ENCODE peak calls at places on chromosome 21, in four cellular contexts. H, J, P and F are unnamed samples.

GRCh38 chr21:21367583-21367982 is 369.4 kb downstream of the NCAM2 start:
- ATAC-seq in H (no peak), J (no peak), P (no peak), F (no peak)

GRCh38 chr21:41601573-41602371 is 93.8 kb upstream of the TMPRSS2 start:
- ATAC-seq in H (no peak), J (no peak), P (no peak), F (no peak)

GRCh38 chr21:41796476-41797080 is 29.7 kb upstream of the RIPK4 start:
- ATAC-seq in H (no peak), J (no peak), P (no peak), F (no peak)

GRCh38 chr21:43717166-43717853 is 1.6 kb upstream of the PDXK start:
- ATAC-seq in H (peak), J (no peak), P (no peak), F (no peak)

GRCh38 chr21:43571976-43572375 is 87.3 kb downstream of the HSF2BP start:
- ATAC-seq in H (no peak), J (no peak), P (no peak), F (no peak)

GRCh38 chr21:42401820-42402251 is 1.9 kb upstream of the UBASH3A start:
- ATAC-seq in H (no peak), J (no peak), P (no peak), F (no peak)

GRCh38 chr21:27704567-27705166 is 737.8 kb upstream of the ADAMTS5 start:
- ATAC-seq in H (no peak), J (no peak), P (no peak), F (no peak)

GRCh38 chr21:33552093-33552998 is 9.5 kb downstream of the SON start:
- ATAC-seq in H (no peak), J (peak), P (peak), F (peak)

GRCh38 chr21:36866419-36866818 is 100.0 kb downstream of the HLCS start:
- ATAC-seq in H (no peak), J (no peak), P (no peak), F (no peak)

GRCh38 chr21:15379776-15380175 is 315.0 kb upstream of the NRIP1 start:
- ATAC-seq in H (no peak), J (no peak), P (no peak), F (no peak)

GRCh38 chr21:41706678-41707077 is 60.2 kb downstream of the RIPK4 start:
- ATAC-seq in H (no peak), J (no peak), P (no peak), F (no peak)

GRCh38 chr21:23921670-23922418 is 1685.4 kb downstream of the MRPL39 start:
- ATAC-seq in H (peak), J (peak), P (no peak), F (peak)

GRCh38 chr21:44364151-44365053 is 11.0 kb downstream of the TRPM2 start:
- ATAC-seq in H (no peak), J (peak), P (no peak), F (no peak)

GRCh38 chr21:18951291-18952038 is 547.9 kb upstream of the TMPRSS15 start:
- ATAC-seq in H (peak), J (peak), P (no peak), F (no peak)

GRCh38 chr21:38910390-38911008 is 104.8 kb downstream of the ETS2 start:
- ATAC-seq in H (no peak), J (no peak), P (no peak), F (no peak)

GRCh38 chr21:43719748-43720538 is 1.0 kb downstream of the PDXK start:
- ATAC-seq in H (peak), J (peak), P (peak), F (peak)

GRCh38 chr21:31346256-31346821 is 2.3 kb upstream of the TIAM1 start:
- ATAC-seq in H (no peak), J (no peak), P (no peak), F (no peak)

GRCh38 chr21:27561116-27561515 is 594.2 kb upstream of the ADAMTS5 start:
- ATAC-seq in H (no peak), J (no peak), P (no peak), F (no peak)

GRCh38 chr21:25791321-25791720 is 56.5 kb downstream of the GABPA start:
- ATAC-seq in H (no peak), J (no peak), P (no peak), F (no peak)

GRCh38 chr21:15058718-15059316 is 6.0 kb downstream of the NRIP1 start:
- ATAC-seq in H (no peak), J (peak), P (no peak), F (no peak)

GRCh38 chr21:28229811-28230210 is 762.9 kb downstream of the LTN1 start:
- ATAC-seq in H (no peak), J (no peak), P (no peak), F (no peak)

GRCh38 chr21:37670883-37671282 is 245.4 kb downstream of the KCNJ6 start:
- ATAC-seq in H (no peak), J (no peak), P (no peak), F (no peak)

GRCh38 chr21:35203093-35204021 is 154.3 kb upstream of the RUNX1 start:
- ATAC-seq in H (no peak), J (no peak), P (peak), F (no peak)

GRCh38 chr21:29520146-29520545 is 221.4 kb downstream of the BACH1 start:
- ATAC-seq in H (no peak), J (no peak), P (no peak), F (no peak)

GRCh38 chr21:16195476-16195875 is 465.7 kb downstream of the USP25 start:
- ATAC-seq in H (no peak), J (peak), P (no peak), F (no peak)

GRCh38 chr21:8989261-8989882 is 1532.0 kb upstream of the TPTE start:
- ATAC-seq in H (peak), J (no peak), P (no peak), F (no peak)

GRCh38 chr21:27480841-27481261 is 514.0 kb upstream of the ADAMTS5 start:
- ATAC-seq in H (no peak), J (peak), P (no peak), F (no peak)

GRCh38 chr21:15908187-15908586 is 178.4 kb downstream of the USP25 start:
- ATAC-seq in H (no peak), J (no peak), P (no peak), F (no peak)

GRCh38 chr21:43333301-43334062 is 93.4 kb downstream of the SIK1 start:
- ATAC-seq in H (no peak), J (no peak), P (peak), F (no peak)

GRCh38 chr21:31901342-31901741 is 28.5 kb downstream of the HUNK start:
- ATAC-seq in H (no peak), J (no peak), P (no peak), F (no peak)